ENCODE peak calls at places on chromosome 20, in five cellular contexts. A is activated effector memory CD4-positive, alpha-beta T cell treated with anti-CD3 and anti-CD28 coated beads, Interleukin-2, amount 50 U/mL, for 16 hours; B is T-helper 2 cell; X is D341Med; K is RPMI8226. U is an unnamed sample.

GRCh38 chr20:16201191-16201590 is 372.1 kb downstream of the KIF16B start:
- DNase-seq in B (no peak), A (no peak), K (peak; percentile 4), X (no peak), U (no peak)

GRCh38 chr20:20024942-20025341 is 7.8 kb downstream of the NAA20 start:
- DNase-seq in A (no peak), K (no peak), X (no peak), B (no peak), U (no peak)

GRCh38 chr20:12028771-12029170 is 111.1 kb downstream of the BTBD3 start:
- DNase-seq in B (no peak), K (no peak), X (no peak), A (no peak), U (no peak)

GRCh38 chr20:34334654-34335407 is 28.2 kb upstream of the ITCH start:
- DNase-seq in X (no peak), K (no peak), A (no peak), B (no peak), U (no peak)

GRCh38 chr20:57593134-57593886 is 26.9 kb downstream of the ZBP1 start:
- DNase-seq in K (peak; percentile 49), B (no peak), A (no peak), X (no peak), U (no peak)

GRCh38 chr20:57468523-57469417 is 56.2 kb downstream of the CTCFL start:
- DNase-seq in A (no peak), B (no peak), K (no peak), X (no peak), U (peak; percentile 38)

GRCh38 chr20:24835195-24835594 is 113.9 kb upstream of the CST7 start:
- DNase-seq in A (no peak), X (no peak), B (no peak), K (no peak), U (no peak)

GRCh38 chr20:63509088-63509564 is 10.2 kb upstream of the EEF1A2 start:
- DNase-seq in X (no peak), K (peak; percentile 38), B (no peak), A (no peak), U (peak; percentile 28)

GRCh38 chr20:35652641-35653429 is 11.9 kb downstream of the CPNE1 start:
- DNase-seq in A (no peak), B (no peak), K (no peak), X (no peak), U (no peak)

GRCh38 chr20:11849270-11849920 is 68.3 kb upstream of the BTBD3 start:
- DNase-seq in A (no peak), K (no peak), B (no peak), X (no peak), U (no peak)

GRCh38 chr20:33868042-33868441 is 56.9 kb downstream of the CHMP4B start:
- DNase-seq in K (no peak), X (no peak), B (no peak), A (no peak), U (no peak)

GRCh38 chr20:13158339-13158738 is 62.7 kb upstream of the ISM1 start:
- DNase-seq in X (no peak), A (no peak), B (no peak), K (no peak), U (no peak)

GRCh38 chr20:62590301-62591121 is 51.8 kb upstream of the SLCO4A1 start:
- DNase-seq in B (no peak), K (peak; percentile 20), A (no peak), X (no peak), U (no peak)

GRCh38 chr20:5312518-5312917 is 4.2 kb downstream of the PROKR2 start:
- DNase-seq in B (no peak), A (no peak), K (no peak), X (no peak), U (no peak)

GRCh38 chr20:37994512-37994911 is 38.7 kb downstream of the TTI1 start:
- DNase-seq in A (no peak), K (no peak), B (no peak), X (no peak), U (no peak)

GRCh38 chr20:21102252-21102609 is 3.9 kb downstream of the LINC00237 start:
- DNase-seq in K (no peak), A (peak; percentile 63), X (peak; percentile 47), B (no peak), U (no peak)

GRCh38 chr20:50129662-50130345 is 16.9 kb upstream of the UBE2V1 start:
- DNase-seq in A (no peak), X (peak; percentile 62), B (no peak), K (no peak), U (no peak)

GRCh38 chr20:47468290-47469050 is 33.2 kb upstream of the NCOA3 start:
- DNase-seq in K (peak; percentile 86), X (no peak), A (no peak), B (no peak), U (no peak)

GRCh38 chr20:47711046-47711752 is 74.1 kb downstream of the SULF2 start:
- DNase-seq in K (peak; percentile 60), A (no peak), X (no peak), B (no peak), U (no peak)

GRCh38 chr20:21272679-21273078 is 30.5 kb upstream of the XRN2 start:
- DNase-seq in B (no peak), A (no peak), K (no peak), X (no peak), U (no peak)

GRCh38 chr20:354298-354977 is 7.5 kb downstream of the NRSN2 start:
- DNase-seq in X (peak; percentile 91), A (peak; percentile 92), K (peak; percentile 87), B (peak; percentile 66), U (peak; percentile 79)

GRCh38 chr20:23086931-23087411 is 847 bp upstream of the CD93 start:
- DNase-seq in B (no peak), A (no peak), K (no peak), X (no peak), U (no peak)

GRCh38 chr20:41174782-41175181 is 37.4 kb downstream of the PLCG1 start:
- DNase-seq in X (no peak), B (no peak), K (no peak), A (no peak), U (no peak)

GRCh38 chr20:11454966-11455799 is 462.5 kb upstream of the BTBD3 start:
- DNase-seq in A (no peak), B (no peak), K (no peak), X (no peak), U (no peak)

GRCh38 chr20:19540401-19540800 is 217.7 kb upstream of the RIN2 start:
- DNase-seq in X (no peak), K (no peak), B (no peak), A (no peak), U (no peak)

GRCh38 chr20:4449977-4450715 is 271.6 kb upstream of the PRND start:
- DNase-seq in X (no peak), A (no peak), K (peak; percentile 66), B (no peak), U (no peak)

GRCh38 chr20:61954276-61955021 is 111.2 kb downstream of the TAF4 start:
- DNase-seq in B (no peak), X (no peak), K (peak; percentile 72), A (peak; percentile 31), U (no peak)

U was measured in natural killer cell treated with Interleukin-12 subunit alpha and Interleukin-12 subunit beta and Interleukin-15 and Interleukin-18, amount 100 ng/mL, for 72 hours.